ENCODE peak calls at places on chromosomes 4 and X, in four cellular contexts. C, E, N and S are unnamed samples.

GRCh38 chr4:68368566-68369473 is 18.9 kb upstream of the YTHDC1 start:
- DNase-seq in N (no peak), C (no peak), E (peak), S (no peak)

GRCh38 chrX:17459596-17459995 is 84.6 kb downstream of the NHS start:
- DNase-seq in N (no peak), E (peak), C (no peak), S (no peak)

GRCh38 chrX:33607042-33607595 is 395.8 kb upstream of the DMD start:
- DNase-seq in N (no peak), C (no peak), E (no peak), S (no peak)

GRCh38 chrX:68146054-68146453 is 287.2 kb downstream of the OPHN1 start:
- DNase-seq in C (no peak), N (no peak), E (peak), S (no peak)

GRCh38 chr4:87574996-87575395 is 33.3 kb upstream of the DSPP start:
- DNase-seq in E (peak), C (no peak), N (no peak), S (no peak)

GRCh38 chr4:80197132-80197573 is at the start of gene PRDM8:
- DNase-seq in C (no peak), N (peak), E (peak), S (no peak)

GRCh38 chr4:123378794-123379193 is 17.8 kb upstream of the SPRY1 start:
- DNase-seq in N (no peak), C (no peak), E (no peak), S (no peak)

GRCh38 chrX:102784550-102784949 is 64.0 kb downstream of the GPRASP3 start:
- DNase-seq in C (no peak), N (no peak), E (no peak), S (peak)

GRCh38 chrX:101407167-101407747 is 468 bp downstream of the GLA start:
- DNase-seq in E (no peak), N (no peak), C (no peak), S (no peak)

GRCh38 chrX:136812286-136812685 is 31.6 kb upstream of the ARHGEF6 start:
- DNase-seq in N (no peak), C (no peak), E (peak), S (no peak)

GRCh38 chrX:16671005-16671404 is 21.0 kb downstream of the S100G start:
- DNase-seq in C (no peak), E (peak), N (peak), S (no peak)

GRCh38 chr4:187618701-187619278 is 376.8 kb upstream of the ZFP42 start:
- DNase-seq in C (no peak), N (no peak), E (peak), S (no peak)

GRCh38 chr4:89161841-89162240 is 50.5 kb downstream of the TIGD2 start:
- DNase-seq in C (no peak), E (peak), N (no peak), S (no peak)